ENCODE peak calls at places on chromosomes 11 and 22, in eight cellular contexts. Y is osteocyte; H is GM04503; Q is upper lobe of right lung; D is cerebellar nuclear complex; T is activated naive CD4-positive, alpha-beta T cell treated with anti-CD3 and anti-CD28 coated beads, Interleukin-2, amount 50 U/mL, for 16 hours; Z is NCI-H460; E is fibroblast of the conjunctiva. L is an unnamed sample.

GRCh38 chr22:31893460-31893859 is 50.9 kb upstream of the YWHAH start:
- DNase-seq in E (no peak), Q (no peak), Z (no peak), H (no peak), D (no peak), T (no peak), Y (no peak), L (no peak)

GRCh38 chr22:46062971-46063631 is 86.1 kb upstream of the WNT7B start:
- DNase-seq in Q (peak; percentile 54), T (no peak), H (peak; percentile 3), Z (no peak), D (no peak), Y (no peak), E (no peak), L (no peak)

GRCh38 chr11:12841946-12842630 is 167.0 kb upstream of the RASSF10 start:
- DNase-seq in Z (no peak), T (no peak), Q (no peak), Y (no peak), D (no peak), E (no peak), H (no peak), L (no peak)

GRCh38 chr11:102410382-102410784 is 42.2 kb downstream of the TMEM123 start:
- DNase-seq in T (no peak), Y (no peak), D (no peak), E (no peak), Z (no peak), Q (no peak), H (no peak), L (no peak)

GRCh38 chr11:47241740-47242400 is 6.7 kb downstream of the ACP2 start:
- DNase-seq in Z (no peak), D (no peak), E (no peak), Q (no peak), H (no peak), Y (no peak), T (no peak), L (no peak)

GRCh38 chr11:12182650-12183511 is 72.5 kb downstream of the MICAL2 start:
- DNase-seq in Y (no peak), H (peak; percentile 98), E (peak; percentile 63), Q (no peak), D (no peak), T (no peak), Z (no peak), L (peak; percentile 92)

GRCh38 chr11:77141034-77141433 is 13.0 kb downstream of the MYO7A start:
- DNase-seq in Q (no peak), T (no peak), Y (no peak), D (no peak), H (no peak), Z (no peak), E (no peak), L (no peak)

GRCh38 chr11:26326793-26327400 is 5.0 kb upstream of the ANO3 start:
- DNase-seq in T (no peak), Y (no peak), D (no peak), H (no peak), Z (no peak), E (no peak), Q (no peak), L (no peak)

GRCh38 chr11:130246719-130247118 is 68.0 kb downstream of the ZBTB44 start:
- DNase-seq in E (no peak), Y (no peak), D (no peak), H (no peak), Z (no peak), Q (no peak), T (no peak), L (peak; percentile 14)

GRCh38 chr22:24091551-24092420 is 80.7 kb downstream of the CABIN1 start:
- DNase-seq in Y (no peak), Z (no peak), H (no peak), D (no peak), T (no peak), Q (peak; percentile 42), E (no peak), L (no peak)

GRCh38 chr11:117528061-117528780 is 200.6 kb downstream of the CEP164 start:
- DNase-seq in T (no peak), Z (no peak), Q (no peak), D (no peak), Y (no peak), H (no peak), E (no peak), L (no peak)

GRCh38 chr11:12433571-12434061 is 56.2 kb downstream of the PARVA start:
- DNase-seq in D (no peak), Q (no peak), Z (no peak), E (peak; percentile 91), H (peak; percentile 75), Y (no peak), T (no peak), L (no peak)

GRCh38 chr11:33258631-33259184 is 1.5 kb downstream of the HIPK3 start:
- DNase-seq in Y (no peak), H (no peak), T (no peak), Z (no peak), D (no peak), E (peak; percentile 44), Q (no peak), L (peak; percentile 35)

GRCh38 chr11:11407065-11407737 is 54.2 kb upstream of the CSNK2A3 start:
- DNase-seq in D (no peak), Z (no peak), Q (no peak), T (no peak), Y (no peak), E (no peak), H (no peak), L (no peak)

GRCh38 chr22:37485714-37486223 is 415 bp downstream of the MFNG start:
- DNase-seq in Q (no peak), D (no peak), T (peak; percentile 32), E (no peak), Z (no peak), H (no peak), Y (no peak), L (no peak)

GRCh38 chr11:19225599-19225998 is 15.1 kb downstream of the E2F8 start:
- DNase-seq in H (no peak), T (no peak), Q (no peak), Z (no peak), D (no peak), E (no peak), Y (no peak), L (no peak)

GRCh38 chr22:31343235-31344191 is 2.6 kb downstream of the PATZ1 start:
- DNase-seq in Z (no peak), D (no peak), T (peak; percentile 26), Y (no peak), Q (peak; percentile 93), H (no peak), E (no peak), L (no peak)

GRCh38 chr22:49193348-49193747 is 634.3 kb downstream of the BRD1 start:
- DNase-seq in Y (no peak), D (no peak), Z (no peak), Q (peak; percentile 42), T (no peak), E (no peak), H (no peak), L (no peak)

GRCh38 chr11:73288873-73289707 is 17.0 kb downstream of the P2RY6 start:
- DNase-seq in Y (peak; percentile 94), E (peak; percentile 49), T (peak; percentile 42), H (no peak), D (no peak), Z (peak; percentile 68), Q (peak; percentile 84), L (no peak)

GRCh38 chr11:68016161-68016903 is 6.2 kb downstream of the ALDH3B1 start:
- DNase-seq in Z (no peak), H (no peak), D (no peak), E (no peak), Y (no peak), Q (peak; percentile 59), T (no peak), L (no peak)

GRCh38 chr11:8309862-8310261 is 46.2 kb upstream of the LMO1 start:
- DNase-seq in Q (no peak), H (no peak), T (no peak), Y (no peak), E (no peak), D (no peak), Z (no peak), L (no peak)

GRCh38 chr11:31492320-31492913 is 17.0 kb downstream of the IMMP1L start:
- DNase-seq in Z (no peak), T (no peak), E (peak; percentile 30), D (no peak), Q (no peak), H (no peak), Y (no peak), L (no peak)

GRCh38 chr11:127383026-127383425 is 382.5 kb upstream of the KIRREL3 start:
- DNase-seq in E (no peak), Z (no peak), H (no peak), D (no peak), T (no peak), Q (no peak), Y (no peak), L (no peak)

GRCh38 chr22:21937821-21938070 is 14.9 kb downstream of the PPM1F start:
- DNase-seq in T (no peak), Q (no peak), D (no peak), Y (no peak), H (peak; percentile 93), E (peak; percentile 88), Z (no peak), L (no peak)

L was measured in SW 1271.